ENCODE peak calls at places on chromosomes 5 and 9, in eight cellular contexts. C is cardiac muscle cell, N is fibroblast of mammary gland, M is neural crest cell, E is activated B cell treated with CpG ODN at 0.5 μM for 24 hours, I is BJ, X is endothelial cell, T is tibial artery. Q is an unnamed sample.

GRCh38 chr5:111930905-111931461 is 174.0 kb upstream of the NREP start:
- DNase-seq in M (no peak), C (no peak), T (no peak), I (no peak), E (no peak), X (no peak), N (peak; percentile 88), Q (no peak)

GRCh38 chr9:124116683-124117363 is 105.3 kb downstream of the LHX2 start:
- DNase-seq in I (no peak), M (no peak), N (no peak), T (no peak), E (no peak), X (no peak), C (no peak), Q (no peak)

GRCh38 chr5:108258001-108258400 is 123.9 kb downstream of the FBXL17 start:
- DNase-seq in X (no peak), T (no peak), M (no peak), E (no peak), N (no peak), C (peak; percentile 8), I (no peak), Q (no peak)

GRCh38 chr5:130063603-130064002 is 159.3 kb downstream of the CHSY3 start:
- DNase-seq in M (no peak), T (no peak), N (no peak), I (no peak), E (no peak), X (no peak), C (no peak), Q (no peak)

GRCh38 chr9:134895103-134895502 is 14.5 kb downstream of the FCN2 start:
- DNase-seq in I (no peak), N (peak; percentile 72), C (peak; percentile 20), M (no peak), T (peak; percentile 51), E (no peak), X (no peak), Q (no peak)

GRCh38 chr5:87845734-87846133 is 422.9 kb downstream of the TMEM161B start:
- DNase-seq in C (no peak), N (no peak), M (no peak), E (no peak), I (no peak), T (no peak), X (no peak), Q (no peak)

GRCh38 chr5:168152660-168153059 is 138.8 kb upstream of the WWC1 start:
- DNase-seq in T (no peak), I (no peak), X (no peak), E (no peak), N (no peak), C (peak; percentile 25), M (no peak), Q (no peak)

GRCh38 chr5:157361865-157362465 is 96.0 kb downstream of the CYFIP2 start:
- DNase-seq in C (peak; percentile 84), E (no peak), I (no peak), X (no peak), M (no peak), T (no peak), N (peak; percentile 54), Q (no peak)

GRCh38 chr5:81849769-81850367 is 99.0 kb upstream of the SSBP2 start:
- DNase-seq in N (no peak), E (no peak), C (no peak), I (no peak), X (no peak), M (no peak), T (no peak), Q (no peak)

GRCh38 chr5:115179068-115179958 is 9.6 kb upstream of the TRIM36 start:
- DNase-seq in T (peak; percentile 69), C (no peak), M (peak; percentile 22), E (no peak), X (peak; percentile 35), I (no peak), N (no peak), Q (peak; percentile 59)

GRCh38 chr5:1324719-1325190 is 20.1 kb downstream of the CLPTM1L start:
- DNase-seq in C (no peak), N (no peak), I (no peak), X (no peak), E (no peak), T (no peak), M (no peak), Q (no peak)

GRCh38 chr9:123684393-123685149 is 245.4 kb downstream of the DENND1A start:
- DNase-seq in I (no peak), N (no peak), T (no peak), C (no peak), X (no peak), E (no peak), M (no peak), Q (no peak)

GRCh38 chr9:35903049-35903448 is 3.0 kb upstream of the HRCT1 start:
- DNase-seq in I (no peak), T (no peak), M (no peak), C (peak; percentile 75), N (peak; percentile 75), E (no peak), X (peak; percentile 45), Q (peak; percentile 73)

GRCh38 chr5:154191467-154192261 is 1.1 kb downstream of the GALNT10 start:
- DNase-seq in N (peak; percentile 44), T (no peak), X (no peak), I (no peak), M (no peak), E (no peak), C (peak; percentile 51), Q (no peak)

GRCh38 chr5:177382423-177383029 is 1.7 kb upstream of the SLC34A1 start:
- DNase-seq in M (no peak), I (no peak), E (no peak), X (no peak), T (no peak), N (peak; percentile 42), C (peak; percentile 51), Q (no peak)
- TF ChIP-seq CTCF in M (no peak), I (peak; percentile 41), E (no peak), X (no peak), T (no peak), N (peak; percentile 31), C (peak; percentile 46), Q (peak; percentile 14)

DNA sequence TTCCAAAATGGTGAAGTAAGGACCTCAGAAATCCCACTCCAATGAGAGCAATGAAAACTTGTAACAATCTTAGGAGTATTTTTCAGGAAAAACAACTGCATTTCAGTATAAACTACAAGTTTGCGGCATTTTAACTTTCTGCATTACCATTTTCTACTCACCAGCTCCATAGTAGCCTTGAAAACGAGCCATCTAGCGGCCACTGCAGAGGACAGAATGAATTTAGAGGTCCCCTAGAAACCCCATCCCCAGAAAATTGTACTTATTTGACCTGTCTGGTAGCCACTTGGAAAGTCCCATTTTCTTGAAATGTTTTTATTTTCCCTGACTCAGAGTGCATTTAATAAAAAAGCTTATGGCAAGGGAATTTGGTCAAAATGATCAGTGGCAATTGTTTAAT is 205.4 kb upstream of the ITGA1 start:
- DNase-seq in M (no peak), T (no peak), E (no peak), C (no peak), I (no peak), N (no peak), X (no peak), Q (no peak)
- TF ChIP-seq CTCF in M (no peak), T (no peak), E (no peak), C (no peak), I (peak; percentile 30), N (no peak), X (no peak), Q (peak; percentile 14)

GRCh38 chr9:89171693-89172092 is 6.9 kb downstream of the SHC3 start:
- DNase-seq in M (no peak), I (no peak), C (no peak), N (no peak), X (no peak), E (no peak), T (no peak), Q (no peak)
- TF ChIP-seq CTCF in M (no peak), I (no peak), C (no peak), N (no peak), X (no peak), E (no peak), T (no peak), Q (peak; percentile 11)

GRCh38 chr9:107338911-107339659 is 56.0 kb downstream of the RAD23B start:
- DNase-seq in X (no peak), M (no peak), C (no peak), T (no peak), E (no peak), N (no peak), I (no peak), Q (no peak)

GRCh38 chr9:107337676-107338590 is 54.9 kb downstream of the RAD23B start:
- DNase-seq in X (no peak), C (no peak), E (no peak), I (no peak), N (peak; percentile 74), T (no peak), M (no peak), Q (no peak)

GRCh38 chr9:107335331-107335730 is 52.3 kb downstream of the RAD23B start:
- DNase-seq in E (no peak), C (no peak), N (no peak), T (no peak), M (no peak), X (no peak), I (no peak), Q (no peak)

GRCh38 chr9:107334103-107334776 is 51.2 kb downstream of the RAD23B start:
- DNase-seq in C (no peak), I (no peak), X (no peak), N (no peak), E (no peak), T (no peak), M (no peak), Q (no peak)

DNA sequence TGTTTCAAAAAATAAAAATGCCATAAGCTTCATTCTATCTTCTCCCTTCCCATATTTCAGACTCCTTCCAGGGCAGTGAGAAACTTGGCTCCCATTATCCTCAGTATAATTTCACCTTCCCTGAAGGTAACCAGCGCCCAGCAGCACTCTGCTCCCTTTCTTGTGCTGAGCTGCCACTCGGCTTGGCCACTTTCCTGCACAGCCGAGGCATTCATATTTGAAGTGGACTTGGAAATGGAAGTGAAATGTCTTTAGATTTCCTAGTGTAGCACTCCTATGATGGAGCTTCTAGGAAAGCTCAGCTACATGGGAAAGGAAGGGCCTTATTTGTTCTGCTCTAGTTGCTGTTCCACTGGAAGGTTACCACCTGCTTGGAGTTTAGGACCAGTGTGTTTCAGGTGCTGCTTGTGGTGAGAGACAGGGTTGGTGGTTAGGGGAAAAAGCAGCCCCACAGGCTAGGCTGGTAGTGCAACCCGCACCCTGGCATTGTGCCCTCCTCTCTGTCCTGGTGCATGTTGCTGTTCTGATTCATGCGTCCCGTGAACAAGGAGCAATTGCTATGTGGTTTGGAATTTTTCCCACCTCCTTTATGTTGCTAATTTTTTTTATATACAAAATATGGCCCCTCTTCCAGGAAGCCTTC is 53.8 kb downstream of the RAD23B start:
- DNase-seq in X (no peak), M (no peak), I (no peak), N (peak; percentile 87), E (no peak), T (no peak), C (peak; percentile 59), Q (no peak)
- TF ChIP-seq CTCF in X (no peak), M (no peak), I (no peak), N (no peak), E (no peak), T (peak; percentile 7), C (no peak), Q (no peak)